ENCODE peak calls at places on chromosomes 4 and X, in six cellular contexts. G is CD8-positive, alpha-beta T cell; P is mesenchymal stem cell; Q is left ventricle myocardium inferior; N is A549; I is iPS DF 6.9. U is an unnamed sample. For H3K9me3, the result is how much of the 10 kb centered on the place peaks cover.

GRCh38 chr4:2057382-2058065 is 1.6 kb upstream of the NAT8L start:
- DNase-seq in G (no peak), P (no peak), Q (no peak), N (no peak), I (no peak), U (no peak)

GRCh38 chr4:34193451-34194154 is 2050.7 kb downstream of the ARAP2 start:
- DNase-seq in G (no peak), P (peak), Q (no peak), N (no peak), I (no peak), U (no peak)

GRCh38 chr4:1407657-1408333 is 1.6 kb upstream of the NKX1-1 start:
- DNase-seq in G (no peak), P (no peak), Q (no peak), N (no peak), I (no peak), U (no peak)

GRCh38 chrX:63686878-63687714 is 97.9 kb downstream of the ARHGEF9 start:
- DNase-seq in G (no peak), P (peak), Q (no peak), N (peak), I (peak), U (no peak)

GRCh38 chrX:28177202-28177601 is 196.0 kb upstream of the DCAF8L1 start:
- DNase-seq in G (no peak), P (no peak), Q (no peak), N (peak), I (no peak), U (no peak)

GRCh38 chr4:109511414-109511813 is 48.6 kb upstream of the MCUB start:
- DNase-seq in G (no peak), P (no peak), Q (no peak), N (no peak), I (no peak), U (no peak)

GRCh38 chrX:46575991-46576392 is 2.4 kb downstream of the CHST7 start:
- DNase-seq in G (no peak), P (peak), Q (peak), N (no peak), I (no peak), U (no peak)

GRCh38 chr4:158411180-158411721 is 110.4 kb upstream of the RXFP1 start:
- DNase-seq in G (no peak), P (no peak), Q (no peak), N (no peak), I (no peak), U (no peak)

GRCh38 chr4:186161138-186161537 is 30.2 kb upstream of the CYP4V2 start:
- DNase-seq in G (no peak), P (no peak), Q (no peak), N (no peak), I (no peak), U (no peak)

GRCh38 chrX:107324493-107325310 is 118.3 kb downstream of the DNAAF6 start:
- DNase-seq in G (no peak), P (peak), Q (no peak), N (peak), I (peak), U (peak)

GRCh38 chr4:184250795-184251679 is 33.4 kb upstream of the ENPP6 start:
- DNase-seq in G (no peak), P (peak), Q (no peak), N (peak), I (peak), U (no peak)

GRCh38 chr4:77163636-77164035 is 6.6 kb downstream of the CCNG2 start:
- DNase-seq in G (no peak), P (no peak), Q (no peak), N (no peak), I (no peak), U (no peak)

GRCh38 chrX:17860811-17861495 is at the start of gene RAI2:
- DNase-seq in G (no peak), P (no peak), Q (peak), N (no peak), I (no peak), U (peak)

GRCh38 chr4:153204247-153205027 is at the start of gene TRIM2:
- DNase-seq in G (no peak), P (peak), Q (peak), N (no peak), I (no peak), U (peak)

GRCh38 chr4:38356686-38357085 is 307.3 kb upstream of the KLF3 start:
- DNase-seq in G (no peak), P (no peak), Q (no peak), N (no peak), I (no peak), U (no peak)

GRCh38 chr4:39433878-39434492 is 24.7 kb downstream of the RPL9 start:
- DNase-seq in G (no peak), P (no peak), Q (no peak), N (no peak), I (no peak), U (no peak)

GRCh38 chr4:70251945-70252277 is 9.5 kb downstream of the CSN3 start:
- DNase-seq in G (no peak), P (no peak), Q (no peak), N (no peak), I (no peak), U (no peak)

GRCh38 chr4:102438873-102439614 is 62.1 kb upstream of the NFKB1 start:
- DNase-seq in G (no peak), P (peak), Q (no peak), N (peak), I (no peak), U (no peak)

GRCh38 chr4:169756971-169757574 is 671 bp downstream of the HPF1 start:
- DNase-seq in G (no peak), P (peak), Q (no peak), N (no peak), I (no peak), U (no peak)

GRCh38 chrX:153861733-153862300 is 24.2 kb downstream of the L1CAM start:
- DNase-seq in G (no peak), P (no peak), Q (no peak), N (no peak), I (no peak), U (no peak)

GRCh38 chr4:1583051-1583785 is 100.9 kb downstream of the FAM53A start:
- DNase-seq in G (no peak), P (no peak), Q (no peak), N (no peak), I (no peak), U (peak)

GRCh38 chr4:25523405-25523804 is 132.2 kb upstream of the SLC34A2 start:
- DNase-seq in G (no peak), P (no peak), Q (no peak), N (no peak), I (no peak), U (no peak)

DNA sequence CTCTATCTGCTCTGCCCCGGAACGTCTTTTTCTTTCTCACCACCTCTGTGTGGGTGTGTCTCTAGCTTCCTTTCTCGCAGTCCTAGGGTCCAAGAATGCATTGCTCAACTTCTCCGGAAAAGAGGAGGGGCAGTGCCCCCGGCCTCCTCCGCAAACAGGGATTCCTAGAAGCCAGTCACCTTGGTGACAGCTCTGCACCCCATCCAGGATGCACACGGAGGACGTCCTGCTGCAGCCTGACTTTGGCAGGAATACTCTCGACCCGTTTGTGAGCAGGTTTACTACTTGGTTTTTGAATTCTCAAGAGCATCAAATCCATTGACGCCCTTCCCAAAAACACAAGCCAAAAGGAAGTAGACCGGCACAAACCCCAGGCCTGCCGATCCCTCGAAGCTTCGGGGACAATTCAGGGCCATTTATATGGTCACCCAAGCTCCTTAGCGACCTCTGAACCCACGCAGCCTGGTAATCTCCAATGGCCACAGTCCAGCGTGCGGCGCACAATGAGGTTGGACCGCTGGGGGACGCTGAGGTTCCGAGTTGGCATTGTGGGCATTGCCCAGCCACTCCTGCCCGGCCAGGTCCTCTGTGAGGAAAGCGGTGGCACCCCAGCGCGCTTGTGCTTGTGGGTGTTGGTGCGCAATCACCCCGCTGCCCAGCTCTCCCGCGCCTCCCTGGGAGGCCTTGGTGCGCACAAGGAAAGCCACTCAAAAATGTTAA is 9.8 kb downstream of the NKX3-2 start:
- DNase-seq in G (no peak), P (no peak), Q (no peak), N (no peak), I (no peak), U (no peak)
- H3K9me3 ChIP-seq in G (under half), P (under half), Q (under half), N (under half), I (under half), U (under half)

DNA sequence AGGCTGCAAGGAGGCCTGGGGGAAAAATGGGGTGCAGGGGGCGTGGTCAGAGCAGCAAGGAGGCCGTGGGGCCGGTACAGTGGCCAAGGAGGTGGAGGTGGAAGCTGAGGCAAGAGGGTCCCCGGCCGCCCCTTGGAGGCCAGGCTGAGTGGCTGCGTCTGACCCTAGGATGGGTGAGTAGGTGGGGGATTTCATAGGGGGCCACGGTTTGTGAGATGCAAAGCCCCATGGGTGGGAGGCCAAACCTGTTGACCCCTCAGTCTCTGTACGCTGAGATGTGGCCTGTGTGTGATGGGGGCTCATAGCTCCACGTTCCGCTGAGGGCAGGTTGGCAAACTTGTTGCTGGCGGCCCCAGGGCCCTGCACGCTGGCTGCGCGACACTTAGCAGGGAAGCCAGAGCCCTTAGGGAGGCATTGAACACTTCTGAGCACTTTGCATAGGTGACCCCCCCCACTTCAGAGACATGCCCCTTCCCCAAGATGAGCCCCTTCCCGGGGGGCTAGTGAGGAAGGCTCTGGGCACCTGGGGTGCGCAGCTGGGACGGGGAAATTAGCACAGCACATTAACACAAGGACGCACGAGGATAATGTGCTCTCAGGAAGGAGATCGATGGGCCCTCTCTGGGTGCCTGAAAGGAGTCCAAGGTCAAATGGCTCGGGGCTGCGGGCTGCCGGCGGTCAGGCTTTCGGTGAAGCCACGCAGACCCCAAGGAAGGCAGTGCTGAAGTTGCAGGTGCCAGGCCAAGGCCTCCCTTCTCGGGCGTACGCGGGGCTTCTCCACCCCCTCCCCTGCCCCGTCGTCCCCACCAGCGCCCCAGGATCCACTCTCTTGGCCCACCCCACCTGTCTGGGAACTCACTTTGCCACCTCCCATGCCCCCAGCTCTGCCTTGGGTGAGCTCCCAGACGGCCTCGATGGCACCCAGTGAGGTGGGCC is 107.4 kb downstream of the HMX1 start:
- DNase-seq in G (no peak), P (no peak), Q (peak), N (no peak), I (no peak), U (peak)
- H3K9me3 ChIP-seq in G (under half), P (under half), Q (under half), N (under half), I (under half), U (under half)

GRCh38 chrX:40094900-40095587 is 2.7 kb downstream of the BCOR start:
- DNase-seq in G (no peak), P (peak), Q (no peak), N (no peak), I (no peak), U (no peak)

GRCh38 chrX:40092808-40093435 is 4.8 kb downstream of the BCOR start:
- DNase-seq in G (no peak), P (peak), Q (no peak), N (no peak), I (no peak), U (no peak)

GRCh38 chrX:40095588-40096394 is 2.0 kb downstream of the BCOR start:
- DNase-seq in G (no peak), P (peak), Q (peak), N (no peak), I (no peak), U (peak)

GRCh38 chrX:40093586-40093985 is 4.2 kb downstream of the BCOR start:
- DNase-seq in G (no peak), P (no peak), Q (no peak), N (no peak), I (no peak), U (no peak)

DNA sequence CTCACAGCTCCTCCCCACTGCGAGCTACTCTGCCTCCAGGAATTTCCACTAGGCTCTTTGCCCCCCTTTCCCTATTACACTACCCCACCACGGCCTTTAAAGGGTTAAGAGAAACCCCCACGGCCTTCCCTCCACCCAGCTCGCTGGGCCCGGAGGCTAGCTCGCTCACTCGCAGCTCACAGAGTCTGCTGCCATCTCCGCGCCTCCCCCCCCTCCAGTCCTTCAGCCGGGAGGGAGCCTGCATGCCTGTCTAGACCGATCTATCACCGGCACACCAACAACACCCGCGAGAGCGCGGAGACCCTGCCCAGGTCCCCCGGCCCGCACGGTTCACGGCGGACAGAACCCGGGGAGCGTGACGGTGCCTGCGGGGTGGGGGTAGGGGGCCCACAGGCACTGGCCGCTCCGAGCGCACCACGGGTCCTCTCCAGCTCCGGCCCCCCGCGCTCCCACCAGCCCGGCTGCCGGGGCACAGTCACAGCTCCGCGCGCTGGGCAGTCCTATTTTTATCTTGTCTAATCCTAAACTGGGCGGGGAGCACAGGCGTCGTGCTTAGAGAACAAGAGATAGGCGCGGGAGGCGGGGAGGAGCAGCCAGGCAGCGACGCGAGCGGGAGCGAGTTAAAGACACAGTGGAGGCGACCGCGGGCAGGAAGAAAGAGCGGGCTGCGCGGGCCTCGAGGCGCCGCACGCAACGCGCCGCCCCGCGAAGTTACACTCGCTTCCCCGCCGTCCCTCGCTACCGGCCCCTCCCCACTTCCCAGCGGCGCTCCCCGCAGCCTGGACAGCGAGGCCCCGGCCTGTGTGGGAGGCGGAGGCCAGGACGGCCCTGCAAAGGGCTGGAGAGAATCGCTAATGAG is 3.5 kb downstream of the BCOR start:
- DNase-seq in G (no peak), P (peak), Q (peak), N (no peak), I (no peak), U (peak)
- H3K9me3 ChIP-seq in G (under half), P (under half), Q (under half), N (under half), I (under half), U (under half)

DNA sequence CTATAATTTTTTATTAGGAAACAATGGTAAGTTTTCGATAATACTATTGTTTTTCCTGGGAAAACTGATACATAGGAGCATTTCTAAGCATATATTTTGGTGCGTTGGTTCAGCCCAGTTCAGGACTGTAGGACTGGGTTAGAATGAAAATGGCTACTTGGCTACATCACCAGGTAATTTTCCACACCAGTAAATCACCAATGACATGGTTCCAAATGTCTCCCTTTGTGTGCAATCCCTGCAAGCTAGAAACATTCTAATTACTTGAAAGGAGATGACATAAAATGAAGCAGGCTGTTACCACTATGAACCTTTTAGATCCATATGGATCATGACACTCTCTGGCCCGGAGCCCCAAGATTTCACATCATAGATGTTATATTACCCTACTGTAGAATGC is 577.3 kb upstream of the FTHL17 start:
- DNase-seq in G (no peak), P (no peak), Q (no peak), N (no peak), I (no peak), U (no peak)
- H3K9me3 ChIP-seq in G (under half), P (under half), Q (under half), N (under half), I (under half), U (under half)

DNA sequence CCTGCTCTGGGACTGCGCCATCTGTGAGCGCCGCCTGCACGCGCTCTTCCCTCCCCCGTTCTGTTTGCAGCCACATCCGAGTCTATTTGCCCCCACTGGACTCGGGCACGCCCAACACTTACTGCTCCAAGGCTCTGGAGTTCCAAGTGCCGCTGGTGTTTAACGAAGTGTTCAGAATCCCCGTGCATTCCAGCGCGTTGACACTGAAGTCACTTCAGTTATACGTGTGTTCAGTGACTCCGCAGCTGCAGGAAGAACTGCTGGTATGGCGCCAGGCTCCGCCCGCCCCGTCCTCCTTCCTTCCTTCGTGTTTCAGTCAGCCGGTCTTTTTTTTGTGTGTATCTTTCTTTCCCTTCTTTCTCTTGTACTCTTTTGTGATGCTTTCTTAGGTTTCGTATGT is 30.7 kb upstream of the CLCN4 start:
- DNase-seq in G (no peak), P (no peak), Q (no peak), N (no peak), I (no peak), U (no peak)
- H3K9me3 ChIP-seq in G (under half), P (under half), Q (under half), N (under half), I (under half), U (under half)

GRCh38 chrX:151983186-151983585 is 8.7 kb upstream of the GABRE start:
- DNase-seq in G (no peak), P (peak), Q (no peak), N (no peak), I (no peak), U (no peak)
- H3K9me3 ChIP-seq in G (under half), P (under half), Q (under half), N (under half), I (under half), U (under half)

GRCh38 chr4:100224160-100224559 is 33.9 kb upstream of the DDIT4L start:
- DNase-seq in G (no peak), P (no peak), Q (no peak), N (no peak), I (no peak), U (no peak)
- H3K9me3 ChIP-seq in G (under half), P (under half), Q (half or more), N (under half), I (under half), U (under half)